ENCODE peak calls at places on chromosome 21, in four cellular contexts. B is adrenal gland; N is SJSA1; J is CD8-positive, alpha-beta memory T cell. V is an unnamed sample.

GRCh38 chr21:31514598-31514997 is 144.9 kb upstream of the SOD1 start:
- DNase-seq in J (no peak), B (no peak), N (no peak), V (no peak)

GRCh38 chr21:31713973-31714740 is 17.8 kb downstream of the SCAF4 start:
- DNase-seq in N (peak), J (no peak), B (no peak), V (no peak)

GRCh38 chr21:16198546-16198945 is 468.8 kb downstream of the USP25 start:
- DNase-seq in J (no peak), N (no peak), B (no peak), V (no peak)

GRCh38 chr21:41581592-41582228 is 73.8 kb upstream of the TMPRSS2 start:
- DNase-seq in J (no peak), N (no peak), B (no peak), V (no peak)

GRCh38 chr21:42674351-42674940 is 21.0 kb downstream of the PDE9A start:
- DNase-seq in J (no peak), N (no peak), B (no peak), V (no peak)

GRCh38 chr21:42381347-42381984 is 14.4 kb downstream of the TMPRSS3 start:
- DNase-seq in J (no peak), B (no peak), N (peak), V (no peak)

GRCh38 chr21:42221581-42222345 is 2.8 kb downstream of the ABCG1 start:
- DNase-seq in N (peak), B (peak), J (no peak), V (no peak)

GRCh38 chr21:43287111-43287973 is 118.5 kb downstream of the CRYAA start:
- DNase-seq in B (no peak), N (no peak), J (no peak), V (no peak)

GRCh38 chr21:42820513-42821465 is 58.5 kb downstream of the WDR4 start:
- DNase-seq in B (no peak), N (no peak), J (no peak), V (no peak)

GRCh38 chr21:40466893-40467483 is 380.0 kb downstream of the DSCAM start:
- DNase-seq in J (no peak), B (no peak), N (no peak), V (no peak)

GRCh38 chr21:43740497-43741156 is 21.7 kb downstream of the PDXK start:
- DNase-seq in N (no peak), B (no peak), J (no peak), V (no peak)

GRCh38 chr21:43865471-43866181 is 603 bp downstream of the AGPAT3 start:
- DNase-seq in B (peak), N (peak), J (peak), V (peak)

GRCh38 chr21:42685036-42685435 is 31.6 kb downstream of the PDE9A start:
- DNase-seq in N (no peak), B (no peak), J (peak), V (no peak)

GRCh38 chr21:26116456-26117011 is 54.0 kb downstream of the APP start:
- DNase-seq in J (no peak), B (no peak), N (peak), V (no peak)

GRCh38 chr21:31132574-31133242 is 94.4 kb upstream of the KRTAP19-8 start:
- DNase-seq in N (peak), B (peak), J (peak), V (peak)

GRCh38 chr21:42198949-42199348 is 20.0 kb upstream of the ABCG1 start:
- DNase-seq in B (no peak), N (no peak), J (no peak), V (no peak)

GRCh38 chr21:31606081-31606874 is 53.2 kb upstream of the SOD1 start:
- DNase-seq in B (no peak), J (no peak), N (no peak), V (no peak)

GRCh38 chr21:28944296-28944695 is 48.4 kb downstream of the LTN1 start:
- DNase-seq in B (peak), J (no peak), N (no peak), V (no peak)

GRCh38 chr21:29888437-29888836 is 51.4 kb downstream of the GRIK1 start:
- DNase-seq in N (no peak), J (no peak), B (no peak), V (no peak)

GRCh38 chr21:19076031-19076430 is 672.4 kb upstream of the TMPRSS15 start:
- DNase-seq in B (no peak), N (no peak), J (no peak), V (no peak)

GRCh38 chr21:31130821-31131220 is 92.5 kb upstream of the KRTAP19-8 start:
- DNase-seq in B (no peak), J (no peak), N (no peak), V (no peak)

GRCh38 chr21:30072496-30072895 is 94.1 kb downstream of the CLDN17 start:
- DNase-seq in N (no peak), B (no peak), J (no peak), V (no peak)

GRCh38 chr21:29433366-29434059 is 134.8 kb downstream of the BACH1 start:
- DNase-seq in J (no peak), B (no peak), N (peak), V (no peak)

GRCh38 chr21:43731891-43732711 is 13.2 kb downstream of the PDXK start:
- DNase-seq in N (no peak), B (no peak), J (no peak), V (no peak)

GRCh38 chr21:28712396-28712795 is 280.3 kb downstream of the LTN1 start:
- DNase-seq in J (no peak), N (no peak), B (no peak), V (no peak)

GRCh38 chr21:31913191-31913608 is 40.4 kb downstream of the HUNK start:
- DNase-seq in J (no peak), B (no peak), N (no peak), V (no peak)

GRCh38 chr21:42030311-42030710 is 20.2 kb upstream of the ZBTB21 start:
- DNase-seq in B (no peak), J (no peak), N (no peak), V (no peak)

GRCh38 chr21:31366825-31367224 is 22.8 kb upstream of the TIAM1 start:
- DNase-seq in J (no peak), N (peak), B (no peak), V (no peak)

GRCh38 chr21:41167348-41168342 is at the start of gene BACE2:
- DNase-seq in N (peak), B (peak), J (peak), V (peak)

GRCh38 chr21:42534361-42534900 is 20.8 kb downstream of the SLC37A1 start:
- DNase-seq in B (peak), N (no peak), J (no peak), V (no peak)

GRCh38 chr21:31520506-31521163 is 138.9 kb upstream of the SOD1 start:
- DNase-seq in B (no peak), N (peak), J (no peak), V (no peak)

GRCh38 chr21:37915516-37915915 is 741 bp downstream of the KCNJ6 start:
- DNase-seq in N (peak), B (no peak), J (no peak), V (no peak)

GRCh38 chr21:31892686-31893085 is 19.9 kb downstream of the HUNK start:
- DNase-seq in J (no peak), N (peak), B (no peak), V (no peak)

GRCh38 chr21:29508311-29508710 is 209.6 kb downstream of the BACH1 start:
- DNase-seq in B (no peak), N (no peak), J (no peak), V (no peak)

GRCh38 chr21:24545807-24546361 is 1061.4 kb downstream of the MRPL39 start:
- DNase-seq in J (no peak), N (no peak), B (no peak), V (no peak)

DNA sequence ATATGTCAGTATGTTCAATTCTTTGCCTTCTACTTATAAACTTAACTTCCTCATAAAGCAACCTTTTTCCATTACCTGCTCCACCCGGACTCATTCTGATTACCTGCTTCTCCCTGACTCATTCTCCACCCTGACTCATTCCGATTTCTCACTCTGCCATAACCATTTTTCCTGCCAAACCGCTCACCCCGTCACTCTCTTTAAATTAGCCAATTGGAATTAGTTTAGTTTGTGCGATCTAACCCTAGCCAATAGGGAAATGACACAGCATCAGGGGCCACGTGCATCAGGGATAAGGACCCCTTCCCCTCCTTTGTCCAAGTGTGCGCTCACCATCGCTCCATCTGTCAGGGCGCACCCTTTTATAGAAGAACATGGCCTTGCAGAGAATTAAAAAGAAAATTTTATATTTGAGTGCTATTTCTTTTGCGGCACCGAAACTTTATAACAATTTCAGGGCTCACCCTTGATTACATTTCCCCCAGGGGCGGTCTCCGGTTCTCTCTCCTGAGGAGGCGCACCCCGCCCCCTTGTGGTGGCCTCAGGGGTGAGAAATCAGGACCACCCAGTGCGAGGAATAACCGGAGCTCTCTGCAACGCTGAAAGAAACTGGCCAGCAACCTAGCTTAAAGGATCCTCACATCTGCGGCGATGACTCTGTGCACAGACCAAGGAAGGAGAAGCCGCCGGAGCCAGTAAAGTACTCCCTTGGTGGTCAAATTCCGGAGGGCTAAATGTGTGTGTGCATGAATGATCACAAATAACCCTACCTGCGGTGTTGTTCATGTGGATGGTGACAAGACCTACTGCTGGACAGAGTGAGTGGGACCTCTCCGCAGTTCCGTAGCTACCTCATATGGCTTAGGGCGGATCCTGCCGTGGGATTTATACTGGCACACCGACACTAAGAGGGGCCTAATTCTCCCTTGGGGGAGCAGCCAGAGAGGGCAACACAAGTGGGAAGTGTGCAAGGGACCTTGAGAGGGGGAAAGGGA is 30.3 kb upstream of the CBR3 start:
- DNase-seq in N (peak), B (no peak), J (peak), V (peak)
- H3K4me3 ChIP-seq in N (peak), B (no peak), J (no peak), V (no peak)

DNA sequence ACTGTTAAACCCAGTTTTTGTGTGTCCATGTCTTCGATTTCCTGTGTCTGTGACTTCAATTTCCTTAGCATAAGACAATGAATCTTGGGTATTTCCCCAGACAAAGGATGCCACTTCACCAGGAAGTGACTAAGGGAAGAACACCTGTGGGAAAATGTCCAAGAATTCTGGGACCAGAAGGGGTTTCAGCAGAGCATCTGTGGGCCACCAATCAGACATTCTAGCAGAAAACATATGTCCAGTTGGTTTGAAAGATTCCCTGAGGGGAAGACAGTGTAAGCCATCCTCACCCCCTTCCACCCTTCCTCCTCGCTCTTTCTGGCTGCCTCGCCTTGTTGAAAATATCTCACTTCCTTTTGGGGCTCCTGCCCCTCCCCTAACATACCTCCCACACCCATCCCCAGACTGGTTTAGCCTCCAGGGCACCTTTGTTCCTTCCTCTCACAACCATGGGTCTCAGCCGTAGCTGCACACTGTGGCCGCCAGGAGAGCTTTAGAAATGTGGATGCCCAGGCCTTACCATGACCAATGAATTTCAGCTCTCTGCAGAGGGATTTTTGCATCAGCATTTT is 25.5 kb upstream of the IFNAR1 start:
- DNase-seq in B (no peak), N (no peak), J (peak), V (peak)
- H3K4me3 ChIP-seq in B (no peak), N (no peak), J (peak), V (no peak)

GRCh38 chr21:33273044-33273443 is 6.9 kb downstream of the IL10RB start:
- DNase-seq in J (no peak), N (peak), B (no peak), V (no peak)

GRCh38 chr21:33279330-33279820 is 13.2 kb downstream of the IL10RB start:
- DNase-seq in B (no peak), J (no peak), N (no peak), V (no peak)

GRCh38 chr21:33281101-33281652 is 15.0 kb downstream of the IL10RB start:
- DNase-seq in J (no peak), B (no peak), N (no peak), V (no peak)

DNA sequence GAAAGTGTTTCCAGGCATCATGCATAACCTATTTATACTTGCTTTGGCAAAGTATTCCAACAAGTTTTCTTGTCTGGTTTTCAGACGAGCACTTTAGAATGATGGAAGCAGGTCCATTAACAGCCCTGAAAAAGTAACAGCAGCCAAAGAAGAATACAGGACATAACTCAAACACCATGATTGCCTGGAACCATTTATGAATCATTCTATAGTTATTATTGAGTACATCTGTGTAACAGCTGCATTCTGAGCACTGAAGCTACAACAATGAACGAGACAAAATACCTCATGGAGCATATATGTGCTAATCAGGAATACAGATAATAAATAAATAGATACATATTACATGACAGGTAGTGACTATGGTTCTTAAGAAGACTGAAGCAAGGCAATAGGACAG is 12.6 kb downstream of the IL10RB start:
- DNase-seq in N (no peak), B (no peak), J (no peak), V (no peak)
- H3K4me3 ChIP-seq in N (no peak), B (no peak), J (no peak), V (no peak)

DNA sequence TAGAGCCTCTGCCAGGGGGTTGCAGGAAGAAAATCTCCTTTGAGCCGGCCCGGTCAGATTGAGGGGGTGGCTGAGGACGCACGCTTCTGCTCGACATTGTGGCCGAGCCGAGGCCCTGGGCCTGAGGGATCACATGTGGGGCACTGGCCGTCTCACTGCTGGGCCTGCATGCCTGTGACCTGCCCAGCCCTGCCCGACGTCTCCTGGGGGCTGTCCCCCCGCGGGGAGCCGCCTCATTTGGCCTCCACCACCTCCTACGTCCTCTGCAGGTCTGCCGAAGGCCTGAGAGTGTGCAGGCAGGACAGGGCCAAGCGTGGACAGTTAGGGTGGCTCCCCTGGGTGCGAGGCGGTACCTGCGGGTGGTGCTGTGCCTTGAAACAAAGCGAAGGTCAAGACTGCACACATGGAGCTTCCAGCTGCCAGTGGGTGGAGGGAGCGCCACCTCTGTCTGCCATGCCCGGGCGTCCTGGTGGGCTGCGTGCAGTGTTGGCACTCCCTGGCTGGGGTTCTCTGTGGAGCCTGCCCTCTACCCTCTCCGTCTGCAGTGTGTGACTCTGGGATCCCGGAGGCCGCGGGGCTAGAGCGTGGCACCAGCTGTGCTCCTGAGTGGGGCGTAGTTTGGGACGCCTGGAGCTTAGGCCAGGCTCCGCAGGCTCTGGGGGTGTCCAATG is 51.7 kb downstream of the PCNT start:
- DNase-seq in N (no peak), J (no peak), B (no peak), V (no peak)
- H3K4me3 ChIP-seq in N (no peak), J (no peak), B (no peak), V (no peak)

DNA sequence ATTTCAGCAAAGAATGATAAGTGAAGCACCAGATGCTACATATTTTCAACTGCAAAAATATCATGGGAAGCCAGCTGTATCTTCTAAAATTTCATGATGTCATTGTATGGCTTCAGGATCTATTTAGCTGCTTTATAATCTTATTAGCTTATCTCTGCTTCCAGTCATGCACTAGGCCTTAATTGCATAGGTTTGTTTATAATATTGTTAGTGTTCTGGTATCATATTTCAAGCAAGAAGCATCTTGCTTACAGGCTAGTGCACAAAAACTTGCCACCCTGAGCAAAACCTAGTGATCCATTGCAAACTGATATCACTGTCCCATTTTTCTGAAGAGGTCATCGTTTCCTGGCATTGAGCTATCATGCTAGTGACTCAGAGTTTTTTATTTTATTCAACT is 15.7 kb upstream of the NRIP1 start:
- DNase-seq in B (no peak), N (no peak), J (no peak), V (no peak)
- H3K4me3 ChIP-seq in B (no peak), N (no peak), J (no peak), V (no peak)

GRCh38 chr21:27400045-27400444 is 433.2 kb upstream of the ADAMTS5 start:
- DNase-seq in N (no peak), B (no peak), J (no peak), V (no peak)
- H3K4me3 ChIP-seq in N (no peak), B (no peak), J (no peak), V (no peak)

GRCh38 chr21:34864370-34865209 is 184.5 kb downstream of the RUNX1 start:
- DNase-seq in B (no peak), N (no peak), J (no peak), V (no peak)
- H3K4me3 ChIP-seq in B (no peak), N (no peak), J (no peak), V (no peak)

DNA sequence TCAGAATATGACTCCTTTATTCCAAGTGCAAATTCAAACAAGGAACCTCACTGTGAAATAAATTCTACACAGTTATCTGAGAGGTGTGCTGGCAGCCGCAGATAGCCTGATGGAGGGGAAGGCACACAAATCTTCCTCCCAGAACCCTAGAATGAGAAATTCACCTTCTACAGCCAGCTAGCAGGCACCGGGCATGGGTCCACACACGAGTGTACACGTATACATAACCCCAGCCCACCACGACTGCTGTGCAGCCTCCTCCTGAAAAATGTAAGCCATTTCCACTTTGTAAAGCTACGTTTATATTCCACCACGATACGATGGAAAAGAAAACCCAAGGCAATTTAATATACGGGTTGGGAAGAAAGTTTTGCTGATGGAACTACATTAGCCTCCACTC is 1.8 kb downstream of the BTG3 start:
- DNase-seq in N (no peak), B (no peak), J (no peak), V (peak)
- H3K4me3 ChIP-seq in N (peak), B (peak), J (peak), V (no peak)